ENCODE peak calls at places on chromosomes 5 and 9, in eight cellular contexts. B, K, X, R, D, Z, Q and I are unnamed samples. For H3K4me1, the result is how much of the 10 kb centered on the place peaks cover.

GRCh38 chr5:38835887-38836286 is 9.9 kb upstream of the OSMR start:
- ATAC-seq in B (no peak), K (no peak), X (no peak), R (no peak), D (no peak), Z (no peak), Q (no peak), I (peak)

GRCh38 chr5:159874308-159874707 is 42.0 kb upstream of the ADRA1B start:
- ATAC-seq in B (peak), K (no peak), X (no peak), R (no peak), D (no peak), Z (no peak), Q (no peak), I (no peak)

GRCh38 chr5:126720369-126720768 is 56.6 kb upstream of the LMNB1 start:
- ATAC-seq in B (no peak), K (no peak), X (no peak), R (no peak), D (no peak), Z (no peak), Q (no peak), I (no peak)

GRCh38 chr5:153562189-153562588 is 71.7 kb downstream of the GRIA1 start:
- ATAC-seq in B (peak), K (no peak), X (no peak), R (no peak), D (no peak), Z (no peak), Q (no peak), I (no peak)

GRCh38 chr5:4553130-4553529 is 587.0 kb upstream of the ADAMTS16 start:
- ATAC-seq in B (no peak), K (no peak), X (no peak), R (no peak), D (no peak), Z (no peak), Q (no peak), I (peak)

GRCh38 chr5:102498271-102499034 is at the start of gene SLCO6A1:
- ATAC-seq in B (no peak), K (peak), X (no peak), R (no peak), D (no peak), Z (no peak), Q (peak), I (no peak)

GRCh38 chr5:73139485-73139884 is 19.1 kb downstream of the TMEM171 start:
- ATAC-seq in B (no peak), K (no peak), X (no peak), R (no peak), D (no peak), Z (no peak), Q (no peak), I (no peak)

GRCh38 chr5:151038801-151039238 is 18.4 kb downstream of the GPX3 start:
- ATAC-seq in B (peak), K (no peak), X (no peak), R (no peak), D (no peak), Z (no peak), Q (no peak), I (no peak)

GRCh38 chr5:32275421-32275765 is 37.3 kb downstream of the MTMR12 start:
- ATAC-seq in B (no peak), K (no peak), X (no peak), R (no peak), D (peak), Z (peak), Q (no peak), I (no peak)

GRCh38 chr9:27154923-27155322 is 45.9 kb downstream of the TEK start:
- ATAC-seq in B (no peak), K (no peak), X (no peak), R (no peak), D (no peak), Z (peak), Q (no peak), I (peak)

GRCh38 chr5:157197088-157197487 is 16.4 kb downstream of the ITK start:
- ATAC-seq in B (no peak), K (no peak), X (no peak), R (no peak), D (no peak), Z (no peak), Q (no peak), I (no peak)

GRCh38 chr5:56749842-56750241 is 65.5 kb upstream of the MAP3K1 start:
- ATAC-seq in B (no peak), K (no peak), X (no peak), R (no peak), D (no peak), Z (no peak), Q (no peak), I (no peak)

GRCh38 chr9:116524778-116525470 is 162.2 kb upstream of the TRIM32 start:
- ATAC-seq in B (no peak), K (no peak), X (no peak), R (no peak), D (peak), Z (no peak), Q (no peak), I (no peak)

GRCh38 chr9:91073049-91073810 is 271.6 kb downstream of the SYK start:
- ATAC-seq in B (no peak), K (no peak), X (no peak), R (no peak), D (no peak), Z (peak), Q (no peak), I (no peak)

GRCh38 chr5:39211773-39212172 is 7.6 kb downstream of the FYB1 start:
- ATAC-seq in B (no peak), K (no peak), X (no peak), R (no peak), D (no peak), Z (no peak), Q (no peak), I (no peak)

GRCh38 chr9:107946364-107947137 is 457.0 kb upstream of the KLF4 start:
- ATAC-seq in B (no peak), K (no peak), X (no peak), R (no peak), D (no peak), Z (no peak), Q (no peak), I (no peak)

GRCh38 chr5:142901476-142902187 is 131.5 kb downstream of the ARHGAP26 start:
- ATAC-seq in B (no peak), K (no peak), X (no peak), R (no peak), D (no peak), Z (no peak), Q (no peak), I (no peak)

GRCh38 chr5:139684350-139684880 is 36.3 kb downstream of the CXXC5 start:
- ATAC-seq in B (peak), K (peak), X (peak), R (no peak), D (no peak), Z (no peak), Q (no peak), I (no peak)

GRCh38 chr9:87256973-87257372 is 240.7 kb upstream of the DAPK1 start:
- ATAC-seq in B (no peak), K (no peak), X (no peak), R (no peak), D (no peak), Z (no peak), Q (no peak), I (no peak)

GRCh38 chr9:94173632-94174031 is 85.5 kb upstream of the ZNF169 start:
- ATAC-seq in B (no peak), K (no peak), X (peak), R (no peak), D (peak), Z (no peak), Q (no peak), I (no peak)

GRCh38 chr9:133269537-133270357 is 5.3 kb downstream of the ABO start:
- ATAC-seq in B (no peak), K (peak), X (no peak), R (no peak), D (no peak), Z (no peak), Q (no peak), I (no peak)

GRCh38 chr5:122908662-122909061 is 63.2 kb downstream of the SNX24 start:
- ATAC-seq in B (no peak), K (peak), X (no peak), R (no peak), D (no peak), Z (peak), Q (peak), I (no peak)

GRCh38 chr5:151682240-151682639 is 4.5 kb downstream of the SPARC start:
- ATAC-seq in B (peak), K (peak), X (no peak), R (no peak), D (no peak), Z (no peak), Q (no peak), I (no peak)

GRCh38 chr5:120368923-120369715 is 95.0 kb upstream of the PRR16 start:
- ATAC-seq in B (peak), K (no peak), X (peak), R (no peak), D (peak), Z (peak), Q (no peak), I (no peak)

GRCh38 chr9:134029248-134030226 is 4.3 kb downstream of the BRD3OS start:
- ATAC-seq in B (no peak), K (no peak), X (no peak), R (no peak), D (no peak), Z (no peak), Q (no peak), I (no peak)

GRCh38 chr9:71446499-71447411 is 321.6 kb downstream of the CEMIP2 start:
- ATAC-seq in B (no peak), K (peak), X (peak), R (no peak), D (peak), Z (peak), Q (peak), I (peak)

GRCh38 chr5:179187229-179187678 is 127.1 kb downstream of the ZNF354C start:
- ATAC-seq in B (peak), K (no peak), X (no peak), R (peak), D (peak), Z (no peak), Q (peak), I (no peak)

GRCh38 chr9:74777136-74777879 is 110.4 kb downstream of the TRPM6 start:
- ATAC-seq in B (peak), K (peak), X (peak), R (no peak), D (peak), Z (no peak), Q (peak), I (no peak)

GRCh38 chr9:125785187-125785840 is 38.1 kb downstream of the PBX3 start:
- ATAC-seq in B (no peak), K (no peak), X (no peak), R (no peak), D (no peak), Z (no peak), Q (no peak), I (no peak)

GRCh38 chr5:132480546-132481242 is 9.9 kb downstream of the IRF1 start:
- ATAC-seq in B (no peak), K (peak), X (peak), R (peak), D (no peak), Z (no peak), Q (no peak), I (no peak)

GRCh38 chr9:35919212-35920003 is 10.1 kb downstream of the SPAAR start:
- ATAC-seq in B (no peak), K (no peak), X (no peak), R (no peak), D (no peak), Z (no peak), Q (no peak), I (no peak)

GRCh38 chr9:97529363-97530076 is 28.1 kb downstream of the TMOD1 start:
- ATAC-seq in B (no peak), K (peak), X (peak), R (no peak), D (no peak), Z (peak), Q (no peak), I (peak)

GRCh38 chr5:83281658-83282057 is 189.9 kb upstream of the VCAN start:
- ATAC-seq in B (peak), K (no peak), X (no peak), R (no peak), D (no peak), Z (no peak), Q (no peak), I (no peak)

GRCh38 chr5:110250790-110251189 is 475.7 kb downstream of the TMEM232 start:
- ATAC-seq in B (no peak), K (no peak), X (no peak), R (no peak), D (no peak), Z (no peak), Q (no peak), I (no peak)

GRCh38 chr5:142542906-142543305 is 143.0 kb downstream of the FGF1 start:
- ATAC-seq in B (no peak), K (no peak), X (no peak), R (no peak), D (no peak), Z (peak), Q (no peak), I (peak)

GRCh38 chr5:77957-78804 is 13.8 kb upstream of the PLEKHG4B start:
- ATAC-seq in B (peak), K (peak), X (peak), R (peak), D (peak), Z (no peak), Q (peak), I (peak)

GRCh38 chr9:133554729-133555128 is 20.2 kb downstream of the ADAMTSL2 start:
- ATAC-seq in B (no peak), K (no peak), X (no peak), R (no peak), D (no peak), Z (no peak), Q (no peak), I (no peak)

GRCh38 chr9:138020120-138020794 is 142.7 kb downstream of the CACNA1B start:
- ATAC-seq in B (no peak), K (no peak), X (no peak), R (no peak), D (peak), Z (peak), Q (no peak), I (no peak)

GRCh38 chr9:37410969-37411785 is 11.3 kb upstream of the GRHPR start:
- ATAC-seq in B (peak), K (peak), X (peak), R (peak), D (peak), Z (no peak), Q (peak), I (no peak)

DNA sequence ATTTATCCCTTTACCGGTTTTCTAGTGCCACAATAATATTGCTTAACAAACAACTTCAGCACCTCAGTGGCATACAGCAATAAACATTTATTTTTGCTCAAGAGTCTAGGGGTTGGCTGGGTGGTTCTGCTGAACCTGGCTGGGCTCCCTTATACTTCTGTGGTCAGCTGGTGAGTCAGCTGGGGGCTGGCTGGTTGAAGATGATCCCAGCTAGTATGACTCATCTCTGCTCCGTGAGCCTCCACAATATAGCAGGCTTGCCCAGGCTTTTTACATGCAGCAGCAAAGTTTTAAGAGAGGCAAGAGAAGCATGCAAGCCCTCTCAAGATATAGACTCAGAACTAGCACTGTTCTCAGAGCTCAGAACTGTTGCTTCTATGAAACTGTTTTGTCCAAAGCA is 523.5 kb upstream of the CLINT1 start:
- ATAC-seq in B (peak), K (no peak), X (peak), R (no peak), D (peak), Z (peak), Q (peak), I (peak)
- TF ChIP-seq POLR2AphosphoS5 in B (no peak), K (no peak), X (no peak), R (no peak), D (no peak), Z (no peak), Q (no peak), I (no peak)

DNA sequence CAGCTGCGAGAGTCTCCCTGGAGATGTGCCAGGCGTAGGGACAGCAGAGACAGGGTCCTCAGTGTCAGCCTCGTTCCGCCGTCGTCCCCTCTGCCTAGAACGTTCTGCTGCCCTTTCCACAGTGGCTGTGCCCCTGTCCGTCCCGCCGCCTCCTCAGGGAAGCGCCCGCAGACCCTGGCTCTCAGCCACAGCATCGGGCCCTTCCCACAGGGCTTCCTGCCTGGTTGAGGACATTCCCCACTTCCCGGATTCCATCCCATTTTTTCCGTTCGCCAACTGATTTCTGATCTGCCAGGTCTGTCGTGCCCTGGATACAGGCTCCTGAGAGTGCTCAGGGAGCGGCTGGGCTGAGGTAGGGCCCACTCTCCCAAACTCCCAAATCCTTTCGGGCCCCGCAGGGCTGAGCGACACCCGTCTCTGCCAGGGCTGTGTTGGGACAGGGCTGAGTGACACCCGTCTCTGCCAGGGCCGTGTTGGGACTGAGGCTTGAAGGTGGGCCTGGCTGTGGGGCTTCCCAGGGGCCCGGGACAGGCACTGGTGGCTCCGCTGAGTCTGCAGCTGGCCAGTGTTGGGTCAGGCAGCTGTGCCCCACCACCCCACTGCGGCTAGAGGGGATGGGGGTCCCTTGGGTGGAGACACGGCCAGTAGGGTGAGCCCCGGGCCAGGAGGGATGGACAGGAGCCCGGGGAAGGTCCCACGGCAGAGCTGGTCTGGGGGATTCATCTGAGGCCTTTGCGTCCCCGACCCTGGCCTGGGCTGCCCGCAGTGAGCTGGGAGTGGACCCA is 15.9 kb downstream of the DNLZ start:
- ATAC-seq in B (no peak), K (no peak), X (no peak), R (no peak), D (no peak), Z (no peak), Q (no peak), I (no peak)
- H3K4me1 ChIP-seq in B (under half), K (half or more), X (under half), R (under half), D (under half), Z (under half), Q (under half), I (under half)

DNA sequence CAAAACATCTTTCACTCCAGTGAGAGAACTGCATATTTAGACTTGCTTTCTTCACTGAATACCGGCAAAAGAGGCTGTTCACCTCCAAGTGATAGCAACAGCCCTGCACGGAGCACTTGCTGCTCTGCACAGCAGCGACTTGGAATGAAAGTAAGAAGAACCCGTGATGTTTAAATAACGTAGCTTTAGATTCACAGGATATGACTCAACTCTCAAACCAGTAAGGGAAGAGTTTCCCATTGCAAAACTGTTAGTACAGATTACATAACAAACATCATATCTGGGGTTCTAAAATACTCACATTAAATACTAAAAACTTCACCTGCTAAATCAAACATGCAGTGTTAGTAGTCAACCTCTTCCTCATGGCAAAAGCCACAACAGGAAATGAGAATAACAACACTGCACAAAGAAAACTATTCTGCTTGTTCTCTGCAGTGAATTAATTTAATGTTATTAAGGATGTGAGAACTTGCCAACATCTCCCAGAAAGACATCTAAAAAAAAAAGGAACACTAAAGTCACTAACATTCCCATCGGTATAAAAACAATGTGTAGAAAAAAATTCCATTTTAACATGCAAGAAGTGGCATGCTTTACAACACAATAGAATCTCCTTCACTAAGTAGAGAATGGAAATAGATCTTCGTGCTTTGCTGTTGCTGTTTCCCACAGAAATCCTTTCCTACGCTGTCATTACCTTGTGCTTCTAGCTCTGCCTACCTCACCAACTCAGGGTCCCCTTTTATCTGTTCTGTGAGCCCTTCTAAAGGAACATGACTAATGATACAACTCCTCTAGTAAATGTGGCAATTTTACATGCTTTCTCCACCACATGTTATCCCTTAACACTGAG is 203.2 kb downstream of the MCTP1 start:
- ATAC-seq in B (no peak), K (no peak), X (peak), R (peak), D (no peak), Z (peak), Q (peak), I (peak)
- TF ChIP-seq POLR2AphosphoS5 in B (no peak), K (no peak), X (peak), R (peak), D (no peak), Z (peak), Q (no peak), I (peak)

GRCh38 chr5:78706825-78707224 is 58.3 kb upstream of the LHFPL2 start:
- ATAC-seq in B (no peak), K (no peak), X (no peak), R (no peak), D (no peak), Z (no peak), Q (no peak), I (no peak)
- H3K4me1 ChIP-seq in B (under half), K (under half), X (under half), R (under half), D (under half), Z (under half), Q (under half), I (under half)

GRCh38 chr5:118597448-118597847 is 390.9 kb downstream of the DTWD2 start:
- ATAC-seq in B (no peak), K (no peak), X (no peak), R (no peak), D (no peak), Z (no peak), Q (no peak), I (no peak)

GRCh38 chr5:118596255-118596654 is 392.1 kb downstream of the DTWD2 start:
- ATAC-seq in B (no peak), K (no peak), X (no peak), R (no peak), D (no peak), Z (no peak), Q (no peak), I (no peak)

GRCh38 chr5:118592678-118593328 is 395.5 kb downstream of the DTWD2 start:
- ATAC-seq in B (peak), K (no peak), X (peak), R (no peak), D (peak), Z (no peak), Q (no peak), I (no peak)

GRCh38 chr5:118590806-118591205 is 397.5 kb downstream of the DTWD2 start:
- ATAC-seq in B (no peak), K (no peak), X (no peak), R (no peak), D (no peak), Z (no peak), Q (no peak), I (no peak)

GRCh38 chr5:118592234-118592633 is 396.1 kb downstream of the DTWD2 start:
- ATAC-seq in B (no peak), K (no peak), X (no peak), R (no peak), D (no peak), Z (no peak), Q (no peak), I (no peak)
- TF ChIP-seq POLR2AphosphoS5 in B (no peak), K (no peak), X (no peak), R (no peak), D (no peak), Z (no peak), Q (no peak), I (no peak)

GRCh38 chr5:131259326-131259725 is 4.5 kb upstream of the CDC42SE2 start:
- ATAC-seq in B (no peak), K (no peak), X (no peak), R (no peak), D (no peak), Z (no peak), Q (no peak), I (no peak)

GRCh38 chr5:131260895-131261294 is 3.0 kb upstream of the CDC42SE2 start:
- ATAC-seq in B (no peak), K (no peak), X (no peak), R (no peak), D (no peak), Z (no peak), Q (no peak), I (no peak)

GRCh38 chr5:131262953-131263541 is 806 bp upstream of the CDC42SE2 start:
- ATAC-seq in B (peak), K (peak), X (peak), R (peak), D (peak), Z (no peak), Q (peak), I (no peak)

GRCh38 chr5:131263648-131264452 is at the start of gene CDC42SE2:
- ATAC-seq in B (peak), K (peak), X (peak), R (peak), D (peak), Z (peak), Q (peak), I (peak)

GRCh38 chr5:131261483-131261882 is 2.4 kb upstream of the CDC42SE2 start:
- ATAC-seq in B (no peak), K (no peak), X (no peak), R (no peak), D (no peak), Z (no peak), Q (no peak), I (no peak)
- H3K4me1 ChIP-seq in B (under half), K (under half), X (under half), R (under half), D (under half), Z (under half), Q (under half), I (under half)